ENCODE peak calls at places on chromosome 22, in nine cellular contexts. X is EH; N is GOT3; G is T-cell; Q is Karpas-422; V is fibroblast of lung; I is stimulated activated naive CD8-positive, alpha-beta T cell treated with anti-CD3 and anti-CD28 coated beads, Interleukin-15, Interleukin-2, amounts not matched to agents 100 U/mL and 50 U/mL, for 24 hours; F is choroid plexus epithelial cell; R is IMR-90. O is an unnamed sample.

GRCh38 chr22:48829908-48830307 is 997.8 kb downstream of the BRD1 start:
- DNase-seq in X (no peak), N (no peak), G (no peak), Q (no peak), V (no peak), I (no peak), F (no peak), R (no peak), O (no peak)

GRCh38 chr22:39282642-39283311 is 36.6 kb downstream of the RPL3 start:
- DNase-seq in X (peak; percentile 32), N (no peak), G (no peak), Q (no peak), V (no peak), I (no peak), F (no peak), R (no peak), O (peak; percentile 77)

GRCh38 chr22:46473896-46474557 is 63.4 kb downstream of the CELSR1 start:
- DNase-seq in X (no peak), N (no peak), G (no peak), Q (no peak), V (no peak), I (no peak), F (no peak), R (no peak), O (no peak)

GRCh38 chr22:39206491-39206890 is 38.3 kb downstream of the PDGFB start:
- DNase-seq in X (no peak), N (no peak), G (no peak), Q (no peak), V (no peak), I (peak; percentile 1), F (no peak), R (no peak), O (no peak)

GRCh38 chr22:39723899-39724351 is 153.4 kb downstream of the CACNA1I start:
- DNase-seq in X (peak; percentile 19), N (no peak), G (no peak), Q (no peak), V (peak; percentile 65), I (no peak), F (peak; percentile 78), R (peak; percentile 50), O (peak; percentile 39)

GRCh38 chr22:36546932-36547331 is 18.0 kb upstream of the EIF3D start:
- DNase-seq in X (peak; percentile 85), N (no peak), G (no peak), Q (no peak), V (peak; percentile 91), I (no peak), F (peak; percentile 74), R (peak; percentile 92), O (peak; percentile 98)

GRCh38 chr22:41237707-41238569 is 2.8 kb downstream of the CHADL start:
- DNase-seq in X (peak; percentile 43), N (no peak), G (peak; percentile 80), Q (peak; percentile 95), V (peak; percentile 40), I (peak; percentile 83), F (peak; percentile 29), R (peak; percentile 13), O (peak; percentile 64)

GRCh38 chr22:22195265-22196017 is 49.1 kb upstream of the VPREB1 start:
- DNase-seq in X (peak; percentile 52), N (peak; percentile 7), G (peak; percentile 61), Q (peak; percentile 94), V (peak; percentile 26), I (peak; percentile 85), F (peak; percentile 74), R (peak; percentile 37), O (peak; percentile 75)

GRCh38 chr22:32987081-32987631 is 71.0 kb downstream of the SYN3 start:
- DNase-seq in X (peak; percentile 11), N (no peak), G (no peak), Q (no peak), V (peak; percentile 93), I (no peak), F (no peak), R (no peak), O (no peak)

GRCh38 chr22:45671051-45671782 is 417 bp upstream of the ATXN10 start:
- DNase-seq in X (no peak), N (no peak), G (no peak), Q (no peak), V (no peak), I (no peak), F (no peak), R (no peak), O (peak; percentile 33)

GRCh38 chr22:39207141-39208012 is 37.4 kb downstream of the PDGFB start:
- DNase-seq in X (peak; percentile 61), N (no peak), G (no peak), Q (no peak), V (peak; percentile 62), I (peak; percentile 1), F (peak; percentile 47), R (peak; percentile 11), O (peak; percentile 53)

GRCh38 chr22:30297276-30298004 is 8.1 kb upstream of the CASTOR1 start:
- DNase-seq in X (no peak), N (no peak), G (no peak), Q (no peak), V (no peak), I (no peak), F (no peak), R (no peak), O (no peak)

GRCh38 chr22:29114392-29114791 is 41.6 kb downstream of the KREMEN1 start:
- DNase-seq in X (no peak), N (no peak), G (no peak), Q (no peak), V (no peak), I (no peak), F (no peak), R (no peak), O (no peak)

GRCh38 chr22:36417281-36417686 is 29.5 kb upstream of the MYH9 start:
- DNase-seq in X (peak; percentile 78), N (no peak), G (no peak), Q (no peak), V (peak; percentile 76), I (no peak), F (no peak), R (peak; percentile 73), O (peak; percentile 95)

GRCh38 chr22:32612834-32613233 is 138.2 kb downstream of the FBXO7 start:
- DNase-seq in X (no peak), N (no peak), G (no peak), Q (no peak), V (no peak), I (no peak), F (no peak), R (no peak), O (no peak)

GRCh38 chr22:29343313-29343805 is 27.9 kb upstream of the RASL10A start:
- DNase-seq in X (peak; percentile 73), N (no peak), G (no peak), Q (no peak), V (peak; percentile 81), I (no peak), F (peak; percentile 88), R (peak; percentile 40), O (peak; percentile 71)

GRCh38 chr22:42889290-42889689 is 32.2 kb upstream of the ARFGAP3 start:
- DNase-seq in X (no peak), N (no peak), G (no peak), Q (no peak), V (no peak), I (no peak), F (no peak), R (no peak), O (no peak)

GRCh38 chr22:43397766-43398165 is 14.0 kb upstream of the MPPED1 start:
- DNase-seq in X (no peak), N (no peak), G (no peak), Q (no peak), V (no peak), I (no peak), F (no peak), R (no peak), O (no peak)

GRCh38 chr22:27662359-27663030 is 139.1 kb downstream of the MN1 start:
- DNase-seq in X (no peak), N (no peak), G (no peak), Q (no peak), V (no peak), I (no peak), F (peak; percentile 25), R (no peak), O (no peak)